ENCODE peak calls at places on chromosomes 16 and 17, in seven cellular contexts. P, H, J, Q, E, N and C are unnamed samples.

GRCh38 chr16:67431077-67431804 is at the start of gene HSD11B2:
- DNase-seq in P (peak; percentile 45), H (peak; percentile 74), J (peak; percentile 48), Q (peak; percentile 54), E (peak; percentile 81), N (no peak), C (peak; percentile 76)

GRCh38 chr17:40329981-40330794 is 21.2 kb downstream of the RARA start:
- DNase-seq in P (no peak), H (no peak), J (no peak), Q (no peak), E (no peak), N (no peak), C (no peak)

GRCh38 chr16:566475-567361 is at the start of gene NHLRC4:
- DNase-seq in P (peak; percentile 54), H (peak; percentile 62), J (no peak), Q (peak; percentile 71), E (peak; percentile 86), N (no peak), C (peak; percentile 76)

GRCh38 chr16:89593841-89594240 is 18.3 kb downstream of the CPNE7 start:
- DNase-seq in P (no peak), H (no peak), J (no peak), Q (no peak), E (no peak), N (no peak), C (no peak)

GRCh38 chr16:21219551-21219950 is 8.2 kb upstream of the ZP2 start:
- DNase-seq in P (no peak), H (no peak), J (no peak), Q (no peak), E (no peak), N (no peak), C (no peak)

GRCh38 chr16:81181013-81181720 is 57.3 kb upstream of the BCO1 start:
- DNase-seq in P (peak; percentile 97), H (peak; percentile 92), J (peak; percentile 90), Q (peak; percentile 98), E (peak; percentile 96), N (peak; percentile 81), C (peak; percentile 99)

GRCh38 chr17:51496378-51496777 is 236.0 kb downstream of the UTP18 start:
- DNase-seq in P (no peak), H (no peak), J (no peak), Q (no peak), E (no peak), N (no peak), C (no peak)

GRCh38 chr16:30535777-30536190 is 1.1 kb upstream of the ZNF747 start:
- DNase-seq in P (peak; percentile 62), H (peak; percentile 64), J (peak; percentile 26), Q (peak; percentile 73), E (peak; percentile 81), N (peak; percentile 49), C (peak; percentile 93)

DNA sequence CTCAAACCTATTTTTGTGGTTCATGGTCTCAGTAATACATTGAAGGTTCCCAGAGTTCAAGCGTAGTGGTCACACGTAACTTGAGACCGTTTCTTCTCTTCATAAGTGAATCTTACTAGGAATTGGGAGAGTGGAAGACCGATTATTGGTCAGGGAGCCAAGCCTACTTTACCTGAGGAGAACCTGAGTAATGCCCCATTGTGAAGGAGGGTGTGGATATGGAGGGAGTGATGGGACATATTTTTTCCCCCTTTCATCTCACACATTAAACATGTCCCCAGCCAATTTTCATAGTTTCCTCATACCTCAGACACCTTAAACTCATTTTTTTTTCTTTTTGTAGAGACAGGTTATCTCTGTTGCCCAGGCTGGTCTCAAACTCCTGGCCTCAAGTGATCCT is 8.9 kb downstream of the GEMIN4 start:
- DNase-seq in P (no peak), H (no peak), J (no peak), Q (no peak), E (no peak), N (no peak), C (no peak)
- H4K8ac ChIP-seq in P (no peak overlapping the region), H (no peak overlapping the region), J (no peak overlapping the region), Q (no peak overlapping the region), E (no peak overlapping the region), N (no peak overlapping the region), C (no peak overlapping the region)

DNA sequence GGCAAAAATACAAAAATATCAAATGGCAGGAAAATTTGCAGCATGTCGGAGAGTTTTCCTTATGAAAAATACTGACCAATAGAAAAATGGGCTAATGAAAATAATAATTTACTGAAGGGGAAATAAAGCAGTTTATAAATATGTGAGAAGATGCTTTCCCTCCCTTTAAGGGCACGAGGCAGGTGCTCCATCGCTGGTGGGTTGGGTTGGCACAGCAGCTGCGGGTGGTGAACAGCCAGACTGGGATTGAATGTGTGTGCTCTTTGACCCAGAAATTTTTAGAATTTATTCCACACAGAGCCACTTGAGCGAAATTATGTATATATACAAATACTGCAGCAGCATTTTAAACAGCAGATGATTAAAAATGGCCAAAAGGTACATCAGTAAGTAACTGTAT is 109.1 kb upstream of the ZNF750 start:
- DNase-seq in P (no peak), H (no peak), J (no peak), Q (no peak), E (no peak), N (no peak), C (no peak)
- H4K8ac ChIP-seq in P (no peak overlapping the region), H (no peak overlapping the region), J (no peak overlapping the region), Q (no peak overlapping the region), E (no peak overlapping the region), N (no peak overlapping the region), C (no peak overlapping the region)

GRCh38 chr16:57504491-57504890 is 18.2 kb upstream of the DOK4 start:
- DNase-seq in P (no peak), H (no peak), J (no peak), Q (no peak), E (no peak), N (no peak), C (no peak)
- H4K8ac ChIP-seq in P (no peak overlapping the region), H (no peak overlapping the region), J (no peak overlapping the region), Q (no peak overlapping the region), E (no peak overlapping the region), N (no peak overlapping the region), C (no peak overlapping the region)

GRCh38 chr17:44865231-44865660 is 17.6 kb downstream of the HIGD1B start:
- DNase-seq in P (peak; percentile 73), H (peak; percentile 89), J (peak; percentile 70), Q (peak; percentile 77), E (peak; percentile 74), N (peak; percentile 15), C (peak; percentile 79)
- H4K8ac ChIP-seq in P (no peak overlapping the region), H (no peak overlapping the region), J (no peak overlapping the region), Q (no peak overlapping the region), E (no peak overlapping the region), N (no peak overlapping the region), C (no peak overlapping the region)

GRCh38 chr17:62670202-62670821 is 42.8 kb downstream of the MRC2 start:
- DNase-seq in P (no peak), H (no peak), J (no peak), Q (no peak), E (peak; percentile 96), N (no peak), C (peak; percentile 53)
- H4K8ac ChIP-seq in P (no peak overlapping the region), H (no peak overlapping the region), J (no peak overlapping the region), Q (no peak overlapping the region), E (no peak overlapping the region), N (peak overlapping the region; percentile 45), C (no peak overlapping the region)

DNA sequence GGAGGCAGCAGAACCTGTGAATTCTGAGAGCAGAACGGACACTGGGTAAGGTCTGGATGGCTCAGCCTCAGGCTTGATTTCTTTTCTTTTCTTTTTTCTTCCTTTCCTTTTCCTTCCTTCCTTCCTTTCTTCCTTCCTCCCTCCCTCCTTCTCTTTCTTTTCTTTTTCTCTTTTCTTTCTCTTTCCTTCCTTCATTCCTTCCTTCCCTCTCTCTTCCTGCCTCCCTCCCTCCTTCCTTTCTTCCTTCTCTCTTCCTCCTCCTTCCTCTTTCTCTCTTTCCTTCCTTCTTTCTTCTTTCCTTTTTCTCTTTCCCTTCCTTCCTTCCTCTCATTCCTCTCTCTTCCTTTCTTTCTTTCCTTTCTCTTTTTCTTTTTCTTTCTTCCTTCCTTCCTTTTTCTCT is 38.0 kb downstream of the OR3A1 start:
- DNase-seq in P (no peak), H (no peak), J (no peak), Q (no peak), E (no peak), N (no peak), C (no peak)
- H4K8ac ChIP-seq in P (no peak overlapping the region), H (no peak overlapping the region), J (no peak overlapping the region), Q (no peak overlapping the region), E (no peak overlapping the region), N (no peak overlapping the region), C (no peak overlapping the region)

GRCh38 chr16:68910051-68910450 is 66.7 kb downstream of the TANGO6 start:
- DNase-seq in P (no peak), H (peak; percentile 62), J (peak; percentile 26), Q (no peak), E (no peak), N (no peak), C (no peak)
- H4K8ac ChIP-seq in P (no peak overlapping the region), H (no peak overlapping the region), J (no peak overlapping the region), Q (no peak overlapping the region), E (no peak overlapping the region), N (no peak overlapping the region), C (no peak overlapping the region)

DNA sequence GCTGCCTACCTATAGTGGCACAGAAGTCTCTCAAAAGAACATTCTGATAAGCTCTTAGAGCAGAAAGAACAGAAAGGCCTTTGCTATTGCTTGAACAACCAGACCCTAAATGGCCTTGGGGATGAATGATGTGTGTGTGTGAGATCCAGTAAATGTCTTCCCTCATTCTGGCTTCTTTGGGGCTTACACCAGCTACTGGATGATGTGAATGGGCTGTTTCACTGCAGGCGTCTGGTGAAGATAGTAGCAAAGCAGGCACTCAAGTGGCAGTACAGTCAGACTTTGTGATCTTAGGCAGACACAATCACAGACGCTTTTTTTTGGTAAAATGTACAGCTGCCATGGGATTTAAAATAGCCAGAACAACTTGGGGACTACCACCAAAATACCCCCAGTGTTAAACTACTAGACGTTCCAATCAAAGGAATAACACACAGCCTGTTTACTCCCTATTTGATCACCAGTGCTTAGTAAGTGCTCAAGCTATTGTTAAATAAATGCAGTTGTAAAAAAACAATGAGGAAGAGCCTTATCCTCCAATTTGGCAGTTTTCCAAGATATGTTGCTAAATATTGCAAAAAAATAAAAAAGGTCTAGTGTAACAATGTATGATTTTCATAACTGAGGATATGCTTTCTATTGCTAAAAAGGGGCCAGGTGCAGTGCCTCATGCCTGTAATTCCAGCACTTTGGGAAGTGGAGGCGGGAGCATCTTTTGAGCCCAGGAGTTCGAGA is 17.9 kb downstream of the NDUFAB1 start:
- DNase-seq in P (peak; percentile 24), H (no peak), J (no peak), Q (peak; percentile 14), E (no peak), N (no peak), C (no peak)
- H4K8ac ChIP-seq in P (no peak overlapping the region), H (no peak overlapping the region), J (no peak overlapping the region), Q (no peak overlapping the region), E (no peak overlapping the region), N (no peak overlapping the region), C (no peak overlapping the region)